ENCODE peak calls at places on chromosomes 4 and X, in six cellular contexts. S is psoas muscle, K is SK-N-MC, R is OCI-LY7, B is endodermal cell, H is Karpas-422. J is an unnamed sample. For H3K36me3, the result is how much of the 10 kb centered on the place peaks cover.

GRCh38 chrX:44946771-44947170 is 73.8 kb downstream of the KDM6A start:
- DNase-seq in S (no peak), R (no peak), K (no peak), B (no peak), H (no peak), J (no peak)

GRCh38 chr4:99612281-99612680 is 37.7 kb downstream of the MTTP start:
- DNase-seq in K (no peak), B (no peak), S (no peak), H (no peak), R (no peak), J (no peak)

GRCh38 chrX:153406903-153407302 is 4.4 kb upstream of the ZFP92 start:
- DNase-seq in B (no peak), R (no peak), H (no peak), S (no peak), K (no peak), J (no peak)

GRCh38 chr4:6475492-6476020 is 3.1 kb upstream of the PPP2R2C start:
- DNase-seq in H (no peak), R (no peak), S (no peak), K (no peak), B (peak), J (peak)

GRCh38 chr4:38160487-38161207 is 200.4 kb downstream of the PTTG2 start:
- DNase-seq in S (no peak), B (peak), H (peak), K (no peak), R (no peak), J (peak)

GRCh38 chrX:68833448-68833805 is 4.6 kb downstream of the EFNB1 start:
- DNase-seq in K (no peak), H (no peak), R (no peak), B (no peak), S (no peak), J (peak)

GRCh38 chr4:152164561-152164960 is 371.3 kb downstream of the FBXW7 start:
- DNase-seq in S (no peak), R (no peak), H (no peak), B (no peak), K (no peak), J (no peak)

GRCh38 chr4:168480991-168481588 is 798 bp upstream of the DDX60L start:
- DNase-seq in K (no peak), B (no peak), S (no peak), R (peak), H (peak), J (peak)

GRCh38 chr4:136841526-136841925 is 690.8 kb downstream of the PCDH18 start:
- DNase-seq in S (no peak), B (no peak), H (no peak), K (no peak), R (no peak), J (no peak)

GRCh38 chrX:132948648-132949260 is 9.7 kb downstream of the HS6ST2 start:
- DNase-seq in K (no peak), S (no peak), B (peak), R (no peak), H (peak), J (no peak)

GRCh38 chr4:33837043-33837442 is 2407.3 kb downstream of the ARAP2 start:
- DNase-seq in K (no peak), S (no peak), H (no peak), B (no peak), R (no peak), J (no peak)

GRCh38 chr4:140267576-140267975 is 105.9 kb upstream of the SCOC start:
- DNase-seq in K (no peak), H (no peak), R (no peak), S (no peak), B (peak), J (no peak)

GRCh38 chr4:153233761-153234371 is 29.6 kb downstream of the TRIM2 start:
- DNase-seq in K (peak), B (no peak), S (no peak), H (no peak), R (no peak), J (peak)

GRCh38 chrX:120269379-120270035 is 18.9 kb downstream of the ZBTB33 start:
- DNase-seq in K (no peak), R (no peak), S (no peak), B (no peak), H (no peak), J (no peak)

GRCh38 chr4:104490770-104491395 is 3.8 kb downstream of the CXXC4 start:
- DNase-seq in R (peak), H (peak), B (peak), K (no peak), S (peak), J (peak)

GRCh38 chr4:2843909-2844584 is 403 bp downstream of the ADD1 start:
- DNase-seq in H (peak), K (no peak), B (peak), R (peak), S (peak), J (peak)
- H3K27ac ChIP-seq in H (no peak), K (no peak), B (peak), R (no peak), S (peak), J (peak)

GRCh38 chrX:136464589-136464988 is 23.2 kb upstream of the BRS3 start:
- DNase-seq in H (no peak), S (no peak), R (no peak), B (no peak), K (no peak), J (no peak)
- H3K36me3 ChIP-seq in H (under half), S (under half), R (under half), B (under half), K (under half), J (under half)

DNA sequence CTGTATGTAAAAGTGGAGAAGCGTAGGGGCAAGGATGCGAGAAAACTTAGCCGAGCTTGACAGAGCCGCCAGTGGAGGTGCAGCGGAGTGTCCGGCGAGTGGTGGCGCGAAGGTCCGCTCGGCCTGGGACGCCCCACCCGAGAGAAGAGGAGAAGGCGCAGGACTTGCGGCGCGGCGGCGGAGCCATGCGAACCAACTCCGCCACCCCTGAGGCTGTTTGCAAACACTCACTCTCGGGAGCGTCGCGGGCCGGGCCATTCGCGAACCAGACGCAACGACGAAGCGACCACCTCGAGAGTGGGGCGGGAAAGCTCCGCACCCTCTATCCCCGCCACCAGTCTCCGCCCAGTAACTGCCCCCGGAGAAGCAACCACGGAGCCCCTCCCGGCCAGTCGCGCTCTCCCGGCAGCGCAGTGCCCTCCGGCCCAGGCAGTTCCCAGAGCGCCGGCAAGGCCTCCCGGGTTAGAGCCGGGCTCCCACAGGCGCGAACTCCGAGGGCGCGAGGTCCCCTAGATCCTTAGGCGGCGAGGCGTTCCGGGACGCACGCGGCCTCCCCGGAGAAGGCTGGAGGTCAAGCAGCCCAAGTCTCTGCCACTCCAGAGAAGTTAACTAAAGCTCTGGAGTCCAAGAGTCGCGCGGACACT is 2.2 kb upstream of the MAB21L2 start:
- DNase-seq in R (no peak), S (peak), B (peak), H (no peak), K (no peak), J (peak)
- H3K27ac ChIP-seq in R (no peak), S (no peak), B (no peak), H (no peak), K (no peak), J (peak)

DNA sequence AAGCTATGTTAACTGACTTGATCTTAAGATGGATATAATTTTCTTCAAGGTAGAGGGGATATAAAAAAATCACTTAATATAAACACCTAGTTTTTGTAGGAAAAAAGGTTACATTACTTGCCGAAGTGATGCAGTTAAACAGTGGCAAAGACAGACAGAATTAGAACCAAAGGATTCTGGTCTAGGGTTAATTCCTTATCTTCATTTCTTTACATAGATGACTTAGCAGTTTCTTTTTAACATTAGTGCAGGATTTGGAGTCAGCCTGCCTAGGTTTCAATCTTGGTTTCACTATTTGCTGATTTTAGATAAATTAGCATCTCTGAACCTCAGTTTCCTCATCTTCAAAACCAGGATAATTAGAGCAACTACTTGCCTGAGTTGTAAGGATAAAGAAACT is 14.3 kb downstream of the ZAR1 start:
- DNase-seq in R (no peak), S (no peak), K (no peak), B (no peak), H (no peak), J (no peak)
- H3K36me3 ChIP-seq in R (half or more), S (half or more), K (under half), B (half or more), H (under half), J (under half)

GRCh38 chr4:159158083-159158617 is 55.3 kb downstream of the RAPGEF2 start:
- DNase-seq in H (no peak), B (no peak), S (no peak), K (no peak), R (no peak), J (no peak)
- H3K27ac ChIP-seq in H (no peak), B (no peak), S (no peak), K (no peak), R (no peak), J (no peak)

DNA sequence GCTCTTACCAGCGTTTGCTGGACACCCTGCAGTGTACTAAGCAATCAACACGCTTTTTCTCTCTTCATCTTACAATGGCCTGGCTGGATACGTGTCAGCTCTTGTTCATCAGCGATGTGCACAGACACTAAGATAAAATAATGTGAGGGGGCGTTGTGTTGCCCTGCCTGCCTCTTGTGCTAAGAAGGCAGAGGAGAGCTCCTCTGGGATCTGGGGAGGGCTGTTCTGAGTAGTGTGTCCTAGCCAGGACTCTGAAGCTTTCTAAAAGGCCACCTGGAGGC is 49.7 kb downstream of the NELFA start:
- DNase-seq in S (no peak), B (no peak), K (no peak), R (no peak), H (no peak), J (no peak)
- H3K36me3 ChIP-seq in S (half or more), B (half or more), K (half or more), R (half or more), H (under half), J (under half)

GRCh38 chrX:13064599-13065143 is 20.3 kb upstream of the FAM9C start:
- DNase-seq in K (no peak), S (peak), R (no peak), B (no peak), H (no peak), J (peak)
- H3K27ac ChIP-seq in K (no peak), S (no peak), R (no peak), B (no peak), H (no peak), J (peak)

GRCh38 chrX:15413101-15413500 is 28.9 kb upstream of the VEGFD start:
- DNase-seq in H (no peak), R (no peak), B (no peak), K (no peak), S (no peak), J (no peak)
- H3K36me3 ChIP-seq in H (under half), R (under half), B (under half), K (under half), S (under half), J (under half)

J was measured in sigmoid colon.